ENCODE peak calls at places on chromosomes 5 and 9, in eight cellular contexts. G, V, Q, T, B, A, F and D are unnamed samples.

GRCh38 chr9:36144322-36145206 is 8.0 kb downstream of the GLIPR2 start:
- DNase-seq in A (no peak), G (no peak), B (no peak), V (no peak), F (no peak), T (no peak), Q (no peak), D (no peak)

GRCh38 chr5:5360878-5361520 is 61.5 kb upstream of the ICE1 start:
- DNase-seq in Q (no peak), V (no peak), F (no peak), A (no peak), B (no peak), G (no peak), T (no peak), D (no peak)

GRCh38 chr5:90844931-90845330 is 286.3 kb downstream of the ADGRV1 start:
- DNase-seq in Q (no peak), V (no peak), T (no peak), B (no peak), G (no peak), A (no peak), F (no peak), D (no peak)

GRCh38 chr9:121738391-121738790 is 87.0 kb downstream of the DAB2IP start:
- DNase-seq in F (no peak), G (no peak), A (no peak), B (no peak), Q (no peak), T (no peak), V (no peak), D (no peak)

GRCh38 chr9:121871431-121872025 is 220.1 kb downstream of the DAB2IP start:
- DNase-seq in V (no peak), Q (peak; percentile 40), F (no peak), G (peak; percentile 40), B (peak; percentile 35), A (no peak), T (peak; percentile 69), D (no peak)

GRCh38 chr9:123757547-123757946 is 172.4 kb downstream of the DENND1A start:
- DNase-seq in Q (no peak), B (no peak), V (no peak), A (peak; percentile 75), F (no peak), G (no peak), T (no peak), D (no peak)

GRCh38 chr5:145562931-145563330 is 272.2 kb downstream of the PRELID2 start:
- DNase-seq in A (no peak), F (no peak), Q (no peak), B (no peak), T (peak; percentile 5), V (no peak), G (no peak), D (no peak)

GRCh38 chr9:34546834-34547827 is 24.3 kb upstream of the ENHO start:
- DNase-seq in A (peak; percentile 81), B (peak; percentile 66), F (peak; percentile 87), V (peak; percentile 80), Q (peak; percentile 74), G (peak; percentile 95), T (peak; percentile 79), D (peak; percentile 77)

GRCh38 chr9:76136986-76137385 is 246.5 kb downstream of the PCSK5 start:
- DNase-seq in F (peak; percentile 68), T (peak; percentile 70), G (no peak), Q (no peak), V (no peak), A (no peak), B (peak; percentile 57), D (no peak)

GRCh38 chr9:37911271-37911681 is 7.3 kb upstream of the SLC25A51 start:
- DNase-seq in T (peak; percentile 19), F (no peak), V (no peak), B (peak; percentile 19), Q (no peak), G (no peak), A (peak; percentile 35), D (no peak)

GRCh38 chr9:95724253-95724991 is 151.1 kb upstream of the ERCC6L2 start:
- DNase-seq in G (no peak), F (no peak), A (no peak), Q (no peak), V (no peak), T (no peak), B (no peak), D (no peak)

GRCh38 chr9:105147095-105147871 is 97.2 kb upstream of the SLC44A1 start:
- DNase-seq in B (no peak), V (no peak), T (no peak), G (no peak), A (no peak), Q (no peak), F (no peak), D (no peak)

GRCh38 chr9:105146677-105147076 is 97.8 kb upstream of the SLC44A1 start:
- DNase-seq in A (no peak), V (no peak), G (no peak), Q (no peak), T (no peak), F (no peak), B (no peak), D (no peak)

GRCh38 chr9:105151686-105151995 is 92.8 kb upstream of the SLC44A1 start:
- DNase-seq in Q (no peak), B (no peak), A (no peak), G (no peak), T (no peak), F (no peak), V (no peak), D (no peak)

GRCh38 chr9:105150991-105151685 is 93.3 kb upstream of the SLC44A1 start:
- DNase-seq in Q (peak; percentile 68), A (no peak), B (peak; percentile 27), F (peak; percentile 63), G (no peak), V (no peak), T (peak; percentile 57), D (no peak)

DNA sequence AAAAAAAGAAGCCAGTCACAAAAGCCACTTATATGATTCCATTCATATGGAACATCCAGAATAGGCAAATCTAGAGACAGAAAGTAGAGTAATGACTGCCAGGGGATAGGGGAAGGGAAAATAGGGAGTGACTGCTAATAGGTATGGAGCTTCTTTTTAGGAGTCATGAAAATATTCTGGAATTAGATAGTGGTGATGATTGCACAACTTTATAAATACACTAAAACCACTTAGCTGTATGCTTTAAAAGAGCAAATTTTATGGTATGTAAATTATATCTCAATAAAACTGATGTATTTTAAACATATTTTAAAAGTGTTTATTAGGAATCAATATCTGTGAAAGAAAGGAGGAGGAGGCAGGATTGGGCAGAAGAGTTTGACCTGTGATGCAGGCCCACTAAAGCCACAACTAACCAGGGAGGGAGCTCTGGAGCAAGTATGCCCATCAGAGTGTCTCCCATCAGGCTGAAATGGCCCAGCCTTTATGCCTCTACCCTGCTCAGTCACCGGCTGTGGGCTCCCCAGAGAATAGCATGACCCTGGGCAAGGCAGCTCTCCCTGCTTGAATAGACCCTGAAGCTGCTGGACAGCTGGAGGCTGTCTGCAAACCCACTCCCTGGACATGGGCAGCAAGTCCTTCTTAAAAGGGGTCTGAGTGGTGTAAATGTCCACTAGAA is 96.0 kb upstream of the SLC44A1 start:
- DNase-seq in F (no peak), Q (no peak), T (no peak), G (peak; percentile 83), V (no peak), B (no peak), A (no peak), D (no peak)
- TF ChIP-seq CTCF in F (peak; percentile 9), Q (no peak), T (peak; percentile 12), G (peak; percentile 66), V (no peak), B (peak; percentile 26), A (peak; percentile 20), D (no peak)

GRCh38 chr9:126860757-126861466 is 473 bp downstream of the ZBTB34 start:
- DNase-seq in F (peak; percentile 29), G (peak; percentile 79), V (peak; percentile 72), A (peak; percentile 52), Q (peak; percentile 19), B (no peak), T (no peak), D (peak; percentile 78)

GRCh38 chr9:126861707-126862460 is 1.4 kb downstream of the ZBTB34 start:
- DNase-seq in G (peak; percentile 59), B (peak; percentile 53), Q (peak; percentile 10), T (peak; percentile 68), F (peak; percentile 66), A (no peak), V (no peak), D (no peak)

GRCh38 chr9:126860077-126860756 is at the start of gene ZBTB34:
- DNase-seq in A (peak; percentile 84), V (peak; percentile 85), T (peak; percentile 30), B (peak; percentile 39), F (peak; percentile 42), Q (peak; percentile 47), G (peak; percentile 92), D (peak; percentile 88)

GRCh38 chr9:126864771-126865170 is 4.3 kb downstream of the ZBTB34 start:
- DNase-seq in T (no peak), G (no peak), A (no peak), B (no peak), V (no peak), Q (no peak), F (no peak), D (no peak)

DNA sequence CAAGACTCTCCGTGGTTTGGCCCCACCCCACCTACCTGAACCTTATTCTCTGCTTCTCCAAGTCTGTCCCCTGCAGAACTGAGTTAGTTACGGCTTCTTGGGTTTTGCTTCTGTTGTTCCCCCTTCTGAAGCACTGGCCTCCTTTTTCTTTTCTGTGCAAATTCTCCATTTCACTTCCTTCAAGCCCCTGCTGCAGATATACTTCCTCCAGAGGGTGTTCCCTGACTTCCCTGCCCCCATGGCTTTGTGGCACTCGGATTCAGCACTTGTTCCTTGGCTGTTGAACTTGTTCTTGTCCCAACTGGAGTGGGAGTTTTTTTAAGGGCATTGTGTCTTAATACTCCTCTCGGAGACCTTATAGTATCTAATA is 2.0 kb downstream of the ZBTB34 start:
- DNase-seq in G (no peak), F (no peak), B (no peak), Q (no peak), T (no peak), A (no peak), V (no peak), D (no peak)
- H3K4me3 ChIP-seq in G (peak overlapping the region; percentile 93), F (no peak overlapping the region), B (peak overlapping the region; percentile 88), Q (peak overlapping the region; percentile 87), T (peak overlapping the region; percentile 76), A (peak overlapping the region; percentile 3), V (peak overlapping the region; percentile 97), D (peak overlapping the region; percentile 88)

GRCh38 chr5:146753618-146754123 is 124.9 kb downstream of the PPP2R2B start:
- DNase-seq in B (no peak), F (no peak), A (no peak), G (no peak), T (no peak), V (no peak), Q (no peak), D (no peak)
- TF ChIP-seq CTCF in B (no peak), F (no peak), A (no peak), G (no peak), T (no peak), V (no peak), Q (no peak), D (no peak)

DNA sequence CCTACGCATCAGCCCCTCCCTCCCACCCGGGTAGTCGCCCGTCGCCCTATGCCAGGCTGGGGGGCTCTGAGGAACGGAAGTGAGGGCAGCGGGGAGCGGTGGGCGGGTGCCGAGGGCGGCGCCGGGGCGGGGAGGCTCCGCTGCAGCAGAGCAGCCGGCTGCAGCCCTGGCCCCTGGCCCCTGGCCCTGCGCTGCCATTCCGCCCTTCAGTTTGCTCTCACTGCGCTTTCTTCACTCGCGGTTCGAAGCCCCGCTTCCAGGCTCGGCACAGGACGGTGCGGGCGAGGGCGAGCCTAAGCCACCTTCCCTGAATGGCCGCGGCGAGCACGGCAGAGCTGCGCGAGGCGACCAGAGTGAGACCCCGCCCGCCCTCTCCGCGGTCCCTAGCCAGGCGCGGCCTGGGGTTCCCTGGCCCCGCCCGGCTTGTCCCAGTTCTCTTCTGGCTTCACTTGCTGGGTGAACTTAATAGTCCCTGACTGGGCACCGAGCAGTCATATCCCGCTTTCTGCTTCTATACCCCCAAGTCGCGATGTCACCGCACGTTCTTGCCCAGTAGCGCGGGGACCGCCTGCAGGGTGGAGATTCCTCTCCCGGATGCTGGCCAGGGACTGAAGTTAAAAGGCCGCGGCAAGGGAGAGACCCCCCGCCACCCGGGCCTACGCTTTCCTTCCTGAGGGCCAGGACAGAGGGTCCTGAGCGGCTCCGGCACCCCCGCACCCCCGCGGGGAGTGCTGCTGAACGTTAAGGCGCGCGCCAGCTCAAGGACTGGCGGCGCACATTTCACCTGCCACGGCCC is 618 bp upstream of the TRIM36 start:
- DNase-seq in A (peak; percentile 69), T (peak; percentile 18), G (peak; percentile 89), F (no peak), B (peak; percentile 6), Q (peak; percentile 27), V (no peak), D (no peak)
- H3K4me3 ChIP-seq in A (peak overlapping the region; percentile 65), T (peak overlapping the region; percentile 69), G (peak overlapping the region; percentile 73), F (peak overlapping the region; percentile 88), B (peak overlapping the region; percentile 74), Q (peak overlapping the region; percentile 86), V (peak overlapping the region; percentile 83), D (peak overlapping the region; percentile 64)